ENCODE peak calls at places on chromosomes 6 and 20, in four cellular contexts. G is brain microvascular endothelial cell, U is hypothalamus, F is AG20443. E is an unnamed sample.

GRCh38 chr6:113736978-113737377 is 120.2 kb upstream of the MARCKS start:
- DNase-seq in G (no peak), U (no peak), F (no peak), E (no peak)

GRCh38 chr6:135181333-135182119 is 418 bp downstream of the MYB start:
- DNase-seq in G (no peak), U (no peak), F (no peak), E (no peak)

GRCh38 chr6:37492236-37493046 is 7.3 kb downstream of the CCDC167 start:
- DNase-seq in G (no peak), U (no peak), F (no peak), E (no peak)

GRCh38 chr20:35021831-35022230 is 66.2 kb downstream of the MYH7B start:
- DNase-seq in G (no peak), U (no peak), F (no peak), E (no peak)

GRCh38 chr6:166942393-166943168 is 13.8 kb downstream of the RNASET2 start:
- DNase-seq in G (no peak), U (no peak), F (no peak), E (no peak)

GRCh38 chr6:85715797-85716196 is 73.1 kb upstream of the SYNCRIP start:
- DNase-seq in G (no peak), U (no peak), F (no peak), E (no peak)

GRCh38 chr6:45577836-45578504 is 200.2 kb upstream of the SUPT3H start:
- DNase-seq in G (no peak), U (no peak), F (peak; percentile 36), E (no peak)

GRCh38 chr6:84417261-84417660 is 189.8 kb upstream of the CEP162 start:
- DNase-seq in G (peak; percentile 8), U (no peak), F (peak; percentile 34), E (no peak)

GRCh38 chr6:3031857-3032256 is 32.2 kb downstream of the NQO2 start:
- DNase-seq in G (no peak), U (no peak), F (no peak), E (no peak)

GRCh38 chr6:41546866-41547798 is 951 bp downstream of the FOXP4 start:
- DNase-seq in G (peak; percentile 25), U (no peak), F (peak; percentile 70), E (no peak)

GRCh38 chr6:111721677-111722219 is 116.1 kb upstream of the TRAF3IP2 start:
- DNase-seq in G (peak; percentile 50), U (no peak), F (peak; percentile 37), E (no peak)

GRCh38 chr20:50744143-50744792 is 12.9 kb downstream of the PARD6B start:
- DNase-seq in G (peak; percentile 84), U (no peak), F (peak; percentile 91), E (no peak)

GRCh38 chr6:26286168-26286854 is 78.7 kb upstream of the BTN3A2 start:
- DNase-seq in G (peak; percentile 42), U (peak; percentile 13), F (peak; percentile 46), E (peak; percentile 32)

GRCh38 chr6:55130806-55131324 is 43.5 kb upstream of the HCRTR2 start:
- DNase-seq in G (no peak), U (no peak), F (no peak), E (no peak)

GRCh38 chr6:124056884-124057283 is 253.2 kb downstream of the NKAIN2 start:
- DNase-seq in G (no peak), U (no peak), F (no peak), E (peak; percentile 98)

GRCh38 chr6:4209201-4209600 is 73.8 kb upstream of the ECI2 start:
- DNase-seq in G (no peak), U (no peak), F (no peak), E (no peak)

GRCh38 chr6:45965007-45965406 is 50.7 kb downstream of the CLIC5 start:
- DNase-seq in G (no peak), U (no peak), F (no peak), E (no peak)

GRCh38 chr6:167709196-167709595 is 117.5 kb upstream of the AFDN start:
- DNase-seq in G (no peak), U (no peak), F (no peak), E (no peak)

GRCh38 chr20:11454966-11455799 is 462.5 kb upstream of the BTBD3 start:
- DNase-seq in G (peak; percentile 79), U (no peak), F (peak; percentile 48), E (no peak)

GRCh38 chr20:11496382-11496781 is 421.3 kb upstream of the BTBD3 start:
- DNase-seq in G (peak; percentile 4), U (no peak), F (no peak), E (no peak)

GRCh38 chr20:32206383-32207210 is 946 bp downstream of the PLAGL2 start:
- DNase-seq in G (no peak), U (no peak), F (no peak), E (no peak)

GRCh38 chr6:38612386-38612965 is 27.3 kb downstream of the BTBD9 start:
- DNase-seq in G (no peak), U (no peak), F (peak; percentile 68), E (no peak)

GRCh38 chr6:112144145-112144926 is 56.9 kb downstream of the FAM229B start:
- DNase-seq in G (no peak), U (no peak), F (peak; percentile 14), E (no peak)

GRCh38 chr20:41956316-41957050 is 338.3 kb upstream of the CHD6 start:
- DNase-seq in G (no peak), U (no peak), F (no peak), E (peak; percentile 6)

E was measured in NCI-H1417 treated with DMSO at 0.1 percent for 48 hours.